ENCODE peak calls at places on chromosomes 16 and 17, in eight cellular contexts. One of them, this sample, is unnamed.

GRCh38 chr16:87044829-87045228 is 272.4 kb downstream of the C16orf95 start:
- DNase-seq in cardiac muscle cell: no peak
- DNase-seq in Caco-2: no peak
- DNase-seq in colonic mucosa: no peak
- DNase-seq in Peyer's patch: no peak
- DNase-seq in mucosa of descending colon: no peak
- DNase-seq in CD8-positive, alpha-beta T cell: no peak
- DNase-seq in upper lobe of right lung: no peak
- DNase-seq in this sample: no peak

GRCh38 chr17:43768382-43768781 is 9.8 kb upstream of the SOST start:
- DNase-seq in cardiac muscle cell: no peak
- DNase-seq in Caco-2: no peak
- DNase-seq in colonic mucosa: peak; percentile 66
- DNase-seq in Peyer's patch: no peak
- DNase-seq in mucosa of descending colon: peak; percentile 66
- DNase-seq in CD8-positive, alpha-beta T cell: no peak
- DNase-seq in upper lobe of right lung: peak; percentile 79
- DNase-seq in this sample: no peak

GRCh38 chr16:20818929-20819585 is 12.7 kb downstream of the REXO5 start:
- DNase-seq in cardiac muscle cell: no peak
- DNase-seq in Caco-2: no peak
- DNase-seq in colonic mucosa: no peak
- DNase-seq in Peyer's patch: no peak
- DNase-seq in mucosa of descending colon: no peak
- DNase-seq in CD8-positive, alpha-beta T cell: no peak
- DNase-seq in upper lobe of right lung: no peak
- DNase-seq in this sample: no peak

GRCh38 chr16:21156767-21157467 is 1.6 kb upstream of the LDAF1 start:
- DNase-seq in cardiac muscle cell: peak; percentile 74
- DNase-seq in Caco-2: peak; percentile 59
- DNase-seq in colonic mucosa: peak; percentile 68
- DNase-seq in Peyer's patch: no peak
- DNase-seq in mucosa of descending colon: peak; percentile 68
- DNase-seq in CD8-positive, alpha-beta T cell: no peak
- DNase-seq in upper lobe of right lung: no peak
- DNase-seq in this sample: peak; percentile 35

GRCh38 chr17:2400474-2400866 is 390 bp downstream of the MNT start:
- DNase-seq in cardiac muscle cell: peak; percentile 83
- DNase-seq in Caco-2: peak; percentile 65
- DNase-seq in colonic mucosa: peak; percentile 70
- DNase-seq in Peyer's patch: peak; percentile 78
- DNase-seq in mucosa of descending colon: peak; percentile 64
- DNase-seq in CD8-positive, alpha-beta T cell: peak; percentile 72
- DNase-seq in upper lobe of right lung: peak; percentile 89
- DNase-seq in this sample: no peak

GRCh38 chr16:66490774-66491715 is 58.9 kb downstream of the TK2 start:
- DNase-seq in cardiac muscle cell: no peak
- DNase-seq in Caco-2: no peak
- DNase-seq in colonic mucosa: no peak
- DNase-seq in Peyer's patch: peak; percentile 39
- DNase-seq in mucosa of descending colon: no peak
- DNase-seq in CD8-positive, alpha-beta T cell: no peak
- DNase-seq in upper lobe of right lung: no peak
- DNase-seq in this sample: no peak

GRCh38 chr17:29243792-29244191 is 2.9 kb upstream of the CRYBA1 start:
- DNase-seq in cardiac muscle cell: no peak
- DNase-seq in Caco-2: peak; percentile 35
- DNase-seq in colonic mucosa: no peak
- DNase-seq in Peyer's patch: no peak
- DNase-seq in mucosa of descending colon: no peak
- DNase-seq in CD8-positive, alpha-beta T cell: no peak
- DNase-seq in upper lobe of right lung: no peak
- DNase-seq in this sample: no peak

GRCh38 chr16:86747761-86748160 is 169.4 kb downstream of the FOXL1 start:
- DNase-seq in cardiac muscle cell: no peak
- DNase-seq in Caco-2: no peak
- DNase-seq in colonic mucosa: no peak
- DNase-seq in Peyer's patch: peak; percentile 27
- DNase-seq in mucosa of descending colon: no peak
- DNase-seq in CD8-positive, alpha-beta T cell: no peak
- DNase-seq in upper lobe of right lung: no peak
- DNase-seq in this sample: no peak

GRCh38 chr16:74053784-74054306 is 242.8 kb upstream of the PSMD7 start:
- DNase-seq in cardiac muscle cell: peak; percentile 31
- DNase-seq in Caco-2: no peak
- DNase-seq in colonic mucosa: no peak
- DNase-seq in Peyer's patch: no peak
- DNase-seq in mucosa of descending colon: no peak
- DNase-seq in CD8-positive, alpha-beta T cell: no peak
- DNase-seq in upper lobe of right lung: no peak
- DNase-seq in this sample: no peak

GRCh38 chr17:29390856-29391631 is 881 bp downstream of the TAOK1 start:
- DNase-seq in cardiac muscle cell: peak; percentile 47
- DNase-seq in Caco-2: peak; percentile 52
- DNase-seq in colonic mucosa: peak; percentile 37
- DNase-seq in Peyer's patch: no peak
- DNase-seq in mucosa of descending colon: peak; percentile 27
- DNase-seq in CD8-positive, alpha-beta T cell: no peak
- DNase-seq in upper lobe of right lung: no peak
- DNase-seq in this sample: peak; percentile 9

GRCh38 chr16:69544099-69544498 is 21.7 kb upstream of the NFAT5 start:
- DNase-seq in cardiac muscle cell: no peak
- DNase-seq in Caco-2: no peak
- DNase-seq in colonic mucosa: no peak
- DNase-seq in Peyer's patch: no peak
- DNase-seq in mucosa of descending colon: no peak
- DNase-seq in CD8-positive, alpha-beta T cell: no peak
- DNase-seq in upper lobe of right lung: no peak
- DNase-seq in this sample: no peak

GRCh38 chr17:73551144-73551543 is 93.1 kb downstream of the SDK2 start:
- DNase-seq in cardiac muscle cell: no peak
- DNase-seq in Caco-2: no peak
- DNase-seq in colonic mucosa: no peak
- DNase-seq in Peyer's patch: no peak
- DNase-seq in mucosa of descending colon: no peak
- DNase-seq in CD8-positive, alpha-beta T cell: no peak
- DNase-seq in upper lobe of right lung: no peak
- DNase-seq in this sample: no peak

GRCh38 chr16:2776500-2777139 is 460 bp downstream of the ELOB start:
- DNase-seq in cardiac muscle cell: no peak
- DNase-seq in Caco-2: no peak
- DNase-seq in colonic mucosa: no peak
- DNase-seq in Peyer's patch: no peak
- DNase-seq in mucosa of descending colon: no peak
- DNase-seq in CD8-positive, alpha-beta T cell: no peak
- DNase-seq in upper lobe of right lung: peak; percentile 77
- DNase-seq in this sample: no peak

GRCh38 chr16:62363451-62363850 is 327.2 kb upstream of the CDH8 start:
- DNase-seq in cardiac muscle cell: peak; percentile 39
- DNase-seq in Caco-2: peak; percentile 1
- DNase-seq in colonic mucosa: no peak
- DNase-seq in Peyer's patch: no peak
- DNase-seq in mucosa of descending colon: no peak
- DNase-seq in CD8-positive, alpha-beta T cell: no peak
- DNase-seq in upper lobe of right lung: no peak
- DNase-seq in this sample: no peak

GRCh38 chr17:9900744-9901143 is 4.3 kb downstream of the RCVRN start:
- DNase-seq in cardiac muscle cell: no peak
- DNase-seq in Caco-2: no peak
- DNase-seq in colonic mucosa: no peak
- DNase-seq in Peyer's patch: no peak
- DNase-seq in mucosa of descending colon: no peak
- DNase-seq in CD8-positive, alpha-beta T cell: no peak
- DNase-seq in upper lobe of right lung: no peak
- DNase-seq in this sample: no peak
- H3K9me3 ChIP-seq in cardiac muscle cell: no peaks in the 10 kb centered on the region
- H3K9me3 ChIP-seq in Caco-2: no peaks in the 10 kb centered on the region
- H3K9me3 ChIP-seq in colonic mucosa: no peaks in the 10 kb centered on the region
- H3K9me3 ChIP-seq in Peyer's patch: no peaks in the 10 kb centered on the region
- H3K9me3 ChIP-seq in mucosa of descending colon: no peaks in the 10 kb centered on the region
- H3K9me3 ChIP-seq in CD8-positive, alpha-beta T cell: no peaks in the 10 kb centered on the region
- H3K9me3 ChIP-seq in upper lobe of right lung: no peaks in the 10 kb centered on the region
- H3K9me3 ChIP-seq in this sample: no peaks in the 10 kb centered on the region

GRCh38 chr17:45984368-45984767 is 14.7 kb upstream of the STH start:
- DNase-seq in cardiac muscle cell: no peak
- DNase-seq in Caco-2: no peak
- DNase-seq in colonic mucosa: no peak
- DNase-seq in Peyer's patch: no peak
- DNase-seq in mucosa of descending colon: no peak
- DNase-seq in CD8-positive, alpha-beta T cell: no peak
- DNase-seq in upper lobe of right lung: no peak
- DNase-seq in this sample: no peak
- H3K4me1 ChIP-seq in cardiac muscle cell: no peaks in the 10 kb centered on the region
- H3K4me1 ChIP-seq in Caco-2: no peaks in the 10 kb centered on the region
- H3K4me1 ChIP-seq in colonic mucosa: no peaks in the 10 kb centered on the region
- H3K4me1 ChIP-seq in Peyer's patch: no peaks in the 10 kb centered on the region
- H3K4me1 ChIP-seq in mucosa of descending colon: no peaks in the 10 kb centered on the region
- H3K4me1 ChIP-seq in CD8-positive, alpha-beta T cell: no peaks in the 10 kb centered on the region
- H3K4me1 ChIP-seq in upper lobe of right lung: no peaks in the 10 kb centered on the region
- H3K4me1 ChIP-seq in this sample: no peaks in the 10 kb centered on the region

DNA sequence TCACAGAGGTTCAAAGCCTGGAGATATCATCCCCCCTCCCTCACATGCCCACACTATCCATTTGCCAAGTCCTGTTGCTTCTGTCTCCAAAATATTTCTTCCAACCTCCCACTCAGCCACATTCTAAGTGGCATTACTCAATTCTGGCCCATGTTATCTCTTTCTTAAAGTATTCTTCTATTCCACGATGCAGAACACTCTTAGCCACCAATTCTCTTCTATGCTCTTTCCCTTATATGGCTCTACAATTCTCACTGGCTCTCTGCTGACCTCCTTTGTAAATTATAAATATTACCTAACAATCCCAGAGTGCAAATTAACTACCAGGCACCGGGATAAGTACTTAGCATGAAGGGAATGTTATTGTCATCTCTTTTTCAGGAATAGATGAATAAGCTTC is 82.4 kb downstream of the KCNJ2 start:
- DNase-seq in cardiac muscle cell: no peak
- DNase-seq in Caco-2: no peak
- DNase-seq in colonic mucosa: no peak
- DNase-seq in Peyer's patch: no peak
- DNase-seq in mucosa of descending colon: no peak
- DNase-seq in CD8-positive, alpha-beta T cell: no peak
- DNase-seq in upper lobe of right lung: no peak
- DNase-seq in this sample: no peak
- H3K9me3 ChIP-seq in cardiac muscle cell: no peaks in the 10 kb centered on the region
- H3K9me3 ChIP-seq in Caco-2: no peaks in the 10 kb centered on the region
- H3K9me3 ChIP-seq in colonic mucosa: no peaks in the 10 kb centered on the region
- H3K9me3 ChIP-seq in Peyer's patch: no peaks in the 10 kb centered on the region
- H3K9me3 ChIP-seq in mucosa of descending colon: no peaks in the 10 kb centered on the region
- H3K9me3 ChIP-seq in CD8-positive, alpha-beta T cell: no peaks in the 10 kb centered on the region
- H3K9me3 ChIP-seq in upper lobe of right lung: no peaks in the 10 kb centered on the region
- H3K9me3 ChIP-seq in this sample: no peaks in the 10 kb centered on the region

GRCh38 chr17:39624313-39624712 is 2.4 kb upstream of the PPP1R1B start:
- DNase-seq in cardiac muscle cell: no peak
- DNase-seq in Caco-2: no peak
- DNase-seq in colonic mucosa: no peak
- DNase-seq in Peyer's patch: no peak
- DNase-seq in mucosa of descending colon: no peak
- DNase-seq in CD8-positive, alpha-beta T cell: no peak
- DNase-seq in upper lobe of right lung: no peak
- DNase-seq in this sample: no peak

GRCh38 chr17:39622380-39623006 is 4.3 kb upstream of the PPP1R1B start:
- DNase-seq in cardiac muscle cell: no peak
- DNase-seq in Caco-2: no peak
- DNase-seq in colonic mucosa: no peak
- DNase-seq in Peyer's patch: no peak
- DNase-seq in mucosa of descending colon: no peak
- DNase-seq in CD8-positive, alpha-beta T cell: no peak
- DNase-seq in upper lobe of right lung: no peak
- DNase-seq in this sample: no peak

GRCh38 chr17:39621523-39622379 is 5.0 kb upstream of the PPP1R1B start:
- DNase-seq in cardiac muscle cell: peak; percentile 90
- DNase-seq in Caco-2: peak; percentile 92
- DNase-seq in colonic mucosa: peak; percentile 90
- DNase-seq in Peyer's patch: peak; percentile 92
- DNase-seq in mucosa of descending colon: peak; percentile 92
- DNase-seq in CD8-positive, alpha-beta T cell: peak; percentile 96
- DNase-seq in upper lobe of right lung: peak; percentile 92
- DNase-seq in this sample: peak; percentile 83

GRCh38 chr17:39625198-39625769 is 1.5 kb upstream of the PPP1R1B start:
- DNase-seq in cardiac muscle cell: no peak
- DNase-seq in Caco-2: no peak
- DNase-seq in colonic mucosa: peak; percentile 80
- DNase-seq in Peyer's patch: no peak
- DNase-seq in mucosa of descending colon: peak; percentile 71
- DNase-seq in CD8-positive, alpha-beta T cell: no peak
- DNase-seq in upper lobe of right lung: no peak
- DNase-seq in this sample: no peak

GRCh38 chr17:39623356-39623950 is 3.3 kb upstream of the PPP1R1B start:
- DNase-seq in cardiac muscle cell: peak; percentile 82
- DNase-seq in Caco-2: peak; percentile 90
- DNase-seq in colonic mucosa: peak; percentile 96
- DNase-seq in Peyer's patch: peak; percentile 94
- DNase-seq in mucosa of descending colon: peak; percentile 96
- DNase-seq in CD8-positive, alpha-beta T cell: peak; percentile 91
- DNase-seq in upper lobe of right lung: peak; percentile 95
- DNase-seq in this sample: peak; percentile 77
- H3K4me1 ChIP-seq in cardiac muscle cell: peaks cover 14% of the 10 kb centered on the region
- H3K4me1 ChIP-seq in Caco-2: peaks cover 13% of the 10 kb centered on the region
- H3K4me1 ChIP-seq in colonic mucosa: peaks cover 8% of the 10 kb centered on the region
- H3K4me1 ChIP-seq in Peyer's patch: peaks cover 31% of the 10 kb centered on the region
- H3K4me1 ChIP-seq in mucosa of descending colon: peaks cover 40% of the 10 kb centered on the region
- H3K4me1 ChIP-seq in CD8-positive, alpha-beta T cell: peaks cover 29% of the 10 kb centered on the region
- H3K4me1 ChIP-seq in upper lobe of right lung: peaks cover 8% of the 10 kb centered on the region
- H3K4me1 ChIP-seq in this sample: peaks cover 20% of the 10 kb centered on the region

GRCh38 chr17:83196088-83196765 is 116.8 kb downstream of the METRNL start:
- DNase-seq in cardiac muscle cell: no peak
- DNase-seq in Caco-2: no peak
- DNase-seq in colonic mucosa: no peak
- DNase-seq in Peyer's patch: no peak
- DNase-seq in mucosa of descending colon: peak; percentile 2
- DNase-seq in CD8-positive, alpha-beta T cell: no peak
- DNase-seq in upper lobe of right lung: peak; percentile 62
- DNase-seq in this sample: no peak
- H3K9me3 ChIP-seq in cardiac muscle cell: no peaks in the 10 kb centered on the region
- H3K9me3 ChIP-seq in Caco-2: peaks cover 13% of the 10 kb centered on the region
- H3K9me3 ChIP-seq in colonic mucosa: no peaks in the 10 kb centered on the region
- H3K9me3 ChIP-seq in Peyer's patch: no peaks in the 10 kb centered on the region
- H3K9me3 ChIP-seq in mucosa of descending colon: no peaks in the 10 kb centered on the region
- H3K9me3 ChIP-seq in CD8-positive, alpha-beta T cell: no peaks in the 10 kb centered on the region
- H3K9me3 ChIP-seq in upper lobe of right lung: no peaks in the 10 kb centered on the region
- H3K9me3 ChIP-seq in this sample: no peaks in the 10 kb centered on the region